ENCODE peak calls at places on chromosomes 1 and 21, in six cellular contexts. One of them, this sample, is unnamed.

GRCh38 chr1:228344631-228345072 is 62.0 kb downstream of the TRIM11 start:
- DNase-seq in body of pancreas: peak
- DNase-seq in T-helper 9 cell: no peak
- DNase-seq in lung microvascular endothelial cell: no peak
- DNase-seq in NCI-H1930: no peak
- DNase-seq in NCI-H1105 treated with DMSO at 0.1 percent for 48 hours: no peak
- DNase-seq in this sample: peak

GRCh38 chr21:29372063-29372802 is 73.5 kb downstream of the BACH1 start:
- DNase-seq in T-helper 9 cell: peak
- DNase-seq in lung microvascular endothelial cell: peak
- DNase-seq in body of pancreas: peak
- DNase-seq in NCI-H1930: peak
- DNase-seq in NCI-H1105 treated with DMSO at 0.1 percent for 48 hours: peak
- DNase-seq in this sample: peak

GRCh38 chr1:68119445-68119844 is 69.0 kb upstream of the DIRAS3 start:
- DNase-seq in NCI-H1105 treated with DMSO at 0.1 percent for 48 hours: no peak
- DNase-seq in lung microvascular endothelial cell: no peak
- DNase-seq in T-helper 9 cell: no peak
- DNase-seq in body of pancreas: no peak
- DNase-seq in NCI-H1930: no peak
- DNase-seq in this sample: no peak

GRCh38 chr1:203655656-203656055 is 29.0 kb downstream of the ATP2B4 start:
- DNase-seq in body of pancreas: no peak
- DNase-seq in NCI-H1105 treated with DMSO at 0.1 percent for 48 hours: no peak
- DNase-seq in T-helper 9 cell: no peak
- DNase-seq in NCI-H1930: no peak
- DNase-seq in lung microvascular endothelial cell: no peak
- DNase-seq in this sample: no peak

GRCh38 chr1:44072204-44072603 is 40.9 kb upstream of the SLC6A9 start:
- DNase-seq in T-helper 9 cell: no peak
- DNase-seq in lung microvascular endothelial cell: no peak
- DNase-seq in NCI-H1930: no peak
- DNase-seq in body of pancreas: no peak
- DNase-seq in NCI-H1105 treated with DMSO at 0.1 percent for 48 hours: no peak
- DNase-seq in this sample: no peak

GRCh38 chr1:179082308-179083030 is 599 bp downstream of the TOR3A start:
- DNase-seq in NCI-H1105 treated with DMSO at 0.1 percent for 48 hours: peak
- DNase-seq in NCI-H1930: no peak
- DNase-seq in body of pancreas: peak
- DNase-seq in lung microvascular endothelial cell: peak
- DNase-seq in T-helper 9 cell: peak
- DNase-seq in this sample: peak

GRCh38 chr1:161473363-161473762 is 31.9 kb upstream of the FCGR2A start:
- DNase-seq in lung microvascular endothelial cell: peak
- DNase-seq in T-helper 9 cell: no peak
- DNase-seq in NCI-H1930: no peak
- DNase-seq in body of pancreas: no peak
- DNase-seq in NCI-H1105 treated with DMSO at 0.1 percent for 48 hours: peak
- DNase-seq in this sample: peak

GRCh38 chr21:28142692-28143091 is 850.0 kb downstream of the LTN1 start:
- DNase-seq in body of pancreas: no peak
- DNase-seq in NCI-H1930: no peak
- DNase-seq in NCI-H1105 treated with DMSO at 0.1 percent for 48 hours: no peak
- DNase-seq in T-helper 9 cell: no peak
- DNase-seq in lung microvascular endothelial cell: no peak
- DNase-seq in this sample: no peak

GRCh38 chr21:43827015-43827611 is 37.7 kb downstream of the RRP1 start:
- DNase-seq in NCI-H1930: no peak
- DNase-seq in body of pancreas: no peak
- DNase-seq in T-helper 9 cell: no peak
- DNase-seq in lung microvascular endothelial cell: no peak
- DNase-seq in NCI-H1105 treated with DMSO at 0.1 percent for 48 hours: no peak
- DNase-seq in this sample: no peak

GRCh38 chr21:21268061-21268471 is 269.9 kb downstream of the NCAM2 start:
- DNase-seq in lung microvascular endothelial cell: no peak
- DNase-seq in body of pancreas: no peak
- DNase-seq in T-helper 9 cell: no peak
- DNase-seq in NCI-H1105 treated with DMSO at 0.1 percent for 48 hours: no peak
- DNase-seq in NCI-H1930: no peak
- DNase-seq in this sample: no peak

GRCh38 chr1:199710974-199711373 is 316.5 kb upstream of the NR5A2 start:
- DNase-seq in NCI-H1105 treated with DMSO at 0.1 percent for 48 hours: no peak
- DNase-seq in T-helper 9 cell: no peak
- DNase-seq in NCI-H1930: no peak
- DNase-seq in body of pancreas: no peak
- DNase-seq in lung microvascular endothelial cell: no peak
- DNase-seq in this sample: no peak

GRCh38 chr1:167625040-167625823 is 4.8 kb upstream of the RCSD1 start:
- DNase-seq in body of pancreas: no peak
- DNase-seq in lung microvascular endothelial cell: no peak
- DNase-seq in T-helper 9 cell: no peak
- DNase-seq in NCI-H1105 treated with DMSO at 0.1 percent for 48 hours: no peak
- DNase-seq in NCI-H1930: no peak
- DNase-seq in this sample: no peak

GRCh38 chr1:53508991-53509663 is 49.9 kb downstream of the DMRTB1 start:
- DNase-seq in NCI-H1930: no peak
- DNase-seq in T-helper 9 cell: no peak
- DNase-seq in NCI-H1105 treated with DMSO at 0.1 percent for 48 hours: no peak
- DNase-seq in body of pancreas: no peak
- DNase-seq in lung microvascular endothelial cell: no peak
- DNase-seq in this sample: peak